ENCODE peak calls at places on chromosomes 13 and 19, in seven cellular contexts. Q is NCI-H1417 treated with DMSO at 0.1 percent for 48 hours; D is bronchial epithelial cell; W is activated CD4-positive, alpha-beta T cell treated with anti-CD3 and anti-CD28 coated beads, Interleukin-2, amount 10 ng/mL, durations not matched to agents 7 days and 5 days; B is stimulated activated CD4-positive, alpha-beta T cell treated with anti-CD3 and anti-CD28 coated beads, Interleukin-4, amount 100 ng/mL, for 48 hours; T is choroid plexus epithelial cell; E is NCI-H1092. R is an unnamed sample.

GRCh38 chr13:46846736-46847135 is 49.8 kb upstream of the ESD start:
- DNase-seq in E (no peak), B (no peak), Q (no peak), T (no peak), D (no peak), W (no peak), R (no peak)

GRCh38 chr19:6707658-6708018 is 12.8 kb downstream of the C3 start:
- DNase-seq in Q (no peak), E (no peak), T (no peak), D (no peak), W (no peak), B (no peak), R (no peak)

GRCh38 chr13:25988655-25989054 is 63.2 kb downstream of the SHISA2 start:
- DNase-seq in B (no peak), T (peak; percentile 58), Q (no peak), E (no peak), W (no peak), D (no peak), R (no peak)

GRCh38 chr19:5913739-5914357 is at the start of gene CAPS:
- DNase-seq in Q (no peak), T (peak; percentile 23), B (no peak), E (no peak), D (peak; percentile 64), W (no peak), R (no peak)

GRCh38 chr19:43777163-43777700 is 3.5 kb downstream of the KCNN4 start:
- DNase-seq in B (no peak), D (no peak), W (peak; percentile 45), T (peak; percentile 38), Q (no peak), E (no peak), R (no peak)

GRCh38 chr13:19984430-19985218 is 26.1 kb downstream of the ZMYM2 start:
- DNase-seq in T (peak; percentile 81), D (peak; percentile 26), E (no peak), B (no peak), W (peak; percentile 12), Q (no peak), R (peak; percentile 24)

GRCh38 chr13:29679357-29680050 is 84.0 kb upstream of the SLC7A1 start:
- DNase-seq in W (no peak), Q (no peak), D (no peak), B (no peak), T (no peak), E (peak; percentile 1), R (no peak)

GRCh38 chr19:1407662-1408299 is 395 bp downstream of the DAZAP1 start:
- DNase-seq in T (no peak), E (no peak), B (no peak), Q (no peak), W (peak; percentile 33), D (no peak), R (no peak)

GRCh38 chr13:23385931-23386330 is 47.6 kb downstream of the SACS start:
- DNase-seq in W (no peak), Q (no peak), T (no peak), E (no peak), B (no peak), D (peak; percentile 60), R (no peak)

GRCh38 chr13:114285166-114285808 is 3.9 kb downstream of the UPF3A start:
- DNase-seq in T (no peak), E (no peak), Q (no peak), B (no peak), D (peak; percentile 81), W (no peak), R (no peak)

GRCh38 chr13:22061806-22062391 is 391.0 kb downstream of the FGF9 start:
- DNase-seq in E (no peak), T (no peak), W (peak; percentile 35), D (no peak), Q (no peak), B (no peak), R (no peak)

R was measured in HFF-Myc.